ENCODE peak calls at places on chromosome 18, in nine cellular contexts. X is GM10248, J is fibroblast of mammary gland, S is tibial nerve, M is brain microvascular endothelial cell, B is endothelial cell, Y is progenitor cell of endocrine pancreas, U is left lung, Z is PC-9. H is an unnamed sample.

GRCh38 chr18:75475228-75475627 is 47.7 kb upstream of the SMIM21 start:
- DNase-seq in Z (no peak), U (no peak), S (no peak), J (peak), M (peak), B (no peak), X (no peak), Y (no peak), H (no peak)

GRCh38 chr18:27656167-27656778 is 471.2 kb upstream of the CHST9 start:
- DNase-seq in M (peak), Y (no peak), Z (no peak), X (no peak), U (no peak), S (no peak), J (no peak), B (no peak), H (no peak)

GRCh38 chr18:58997811-58998337 is 133.2 kb downstream of the ZNF532 start:
- DNase-seq in S (no peak), Z (no peak), Y (no peak), M (peak), X (no peak), B (no peak), U (peak), J (peak), H (no peak)

GRCh38 chr18:13558132-13558531 is 168.2 kb downstream of the FAM210A start:
- DNase-seq in M (peak), B (peak), J (peak), X (peak), Y (no peak), U (no peak), Z (peak), S (no peak), H (peak)

GRCh38 chr18:79563949-79564348 is 115.7 kb upstream of the CTDP1 start:
- DNase-seq in M (no peak), J (no peak), Y (no peak), U (no peak), Z (no peak), B (no peak), X (no peak), S (no peak), H (no peak)

GRCh38 chr18:79779021-79779699 is 18.6 kb upstream of the KCNG2 start:
- DNase-seq in X (no peak), Z (no peak), J (no peak), B (no peak), Y (no peak), U (peak), M (no peak), S (no peak), H (no peak)

GRCh38 chr18:12851709-12852108 is 32.3 kb downstream of the PTPN2 start:
- DNase-seq in Z (no peak), M (no peak), Y (no peak), B (no peak), S (no peak), X (no peak), U (no peak), J (peak), H (no peak)

GRCh38 chr18:63619661-63620060 is 24.4 kb downstream of the SERPINB4 start:
- DNase-seq in X (no peak), Z (no peak), S (no peak), M (peak), J (peak), U (no peak), B (no peak), Y (no peak), H (no peak)

GRCh38 chr18:22711381-22711717 is 221.8 kb upstream of the RBBP8 start:
- DNase-seq in Y (no peak), B (no peak), J (no peak), Z (no peak), S (no peak), U (no peak), X (no peak), M (no peak), H (no peak)

GRCh38 chr18:32775628-32776027 is 2.8 kb upstream of the KLHL14 start:
- DNase-seq in S (no peak), B (no peak), U (no peak), M (no peak), Y (no peak), Z (no peak), X (no peak), J (no peak), H (no peak)

GRCh38 chr18:71324356-71324755 is 1035.5 kb downstream of the SOCS6 start:
- DNase-seq in M (no peak), J (no peak), S (no peak), U (no peak), B (no peak), Z (no peak), Y (no peak), X (no peak), H (no peak)

GRCh38 chr18:69839989-69840388 is 107.7 kb downstream of the CD226 start:
- DNase-seq in S (no peak), X (no peak), J (no peak), Y (no peak), B (no peak), M (no peak), U (no peak), Z (no peak), H (no peak)

GRCh38 chr18:63969965-63970802 is at the start of gene SERPINB8:
- DNase-seq in Z (peak), X (peak), M (peak), S (peak), U (peak), J (peak), B (peak), Y (peak), H (peak)

GRCh38 chr18:42156266-42156665 is 201.2 kb downstream of the PIK3C3 start:
- DNase-seq in Z (no peak), J (no peak), X (no peak), Y (no peak), S (no peak), M (peak), U (no peak), B (no peak), H (no peak)

GRCh38 chr18:43665239-43665788 is 388.0 kb upstream of the SYT4 start:
- DNase-seq in J (peak), U (no peak), X (no peak), B (no peak), Y (no peak), M (peak), Z (no peak), S (no peak), H (no peak)

GRCh38 chr18:24672165-24672950 is 211.9 kb downstream of the HRH4 start:
- DNase-seq in M (no peak), Z (no peak), X (no peak), Y (no peak), U (no peak), S (no peak), J (no peak), B (no peak), H (no peak)

GRCh38 chr18:55489034-55489741 is 98.8 kb downstream of the TCF4 start:
- DNase-seq in B (no peak), U (no peak), Y (no peak), X (no peak), S (no peak), J (no peak), M (no peak), Z (no peak), H (no peak)

GRCh38 chr18:43661570-43661969 is 384.3 kb upstream of the SYT4 start:
- DNase-seq in U (no peak), M (peak), Y (no peak), X (peak), B (peak), S (no peak), J (peak), Z (peak), H (no peak)

GRCh38 chr18:4285525-4285924 is 169.6 kb downstream of the DLGAP1 start:
- DNase-seq in B (no peak), S (no peak), M (no peak), U (no peak), X (no peak), Z (no peak), J (no peak), Y (no peak), H (no peak)

GRCh38 chr18:4282954-4283353 is 172.2 kb downstream of the DLGAP1 start:
- DNase-seq in B (no peak), J (no peak), M (no peak), Z (no peak), S (no peak), U (no peak), Y (no peak), X (no peak), H (no peak)

GRCh38 chr18:4284528-4284927 is 170.6 kb downstream of the DLGAP1 start:
- DNase-seq in U (no peak), J (no peak), Y (no peak), M (no peak), X (no peak), S (no peak), B (no peak), Z (no peak), H (no peak)

GRCh38 chr18:4286256-4286655 is 168.9 kb downstream of the DLGAP1 start:
- DNase-seq in Y (no peak), S (no peak), M (no peak), Z (no peak), X (no peak), U (no peak), B (no peak), J (no peak), H (no peak)

GRCh38 chr18:4283746-4284291 is 171.3 kb downstream of the DLGAP1 start:
- DNase-seq in B (no peak), M (no peak), Y (no peak), U (no peak), X (no peak), J (no peak), Z (no peak), S (no peak), H (no peak)
- TF ChIP-seq CTCF in B (no peak), M (no peak), Y (no peak), U (no peak), X (no peak), J (no peak), Z (no peak), S (no peak), H (no peak)

DNA sequence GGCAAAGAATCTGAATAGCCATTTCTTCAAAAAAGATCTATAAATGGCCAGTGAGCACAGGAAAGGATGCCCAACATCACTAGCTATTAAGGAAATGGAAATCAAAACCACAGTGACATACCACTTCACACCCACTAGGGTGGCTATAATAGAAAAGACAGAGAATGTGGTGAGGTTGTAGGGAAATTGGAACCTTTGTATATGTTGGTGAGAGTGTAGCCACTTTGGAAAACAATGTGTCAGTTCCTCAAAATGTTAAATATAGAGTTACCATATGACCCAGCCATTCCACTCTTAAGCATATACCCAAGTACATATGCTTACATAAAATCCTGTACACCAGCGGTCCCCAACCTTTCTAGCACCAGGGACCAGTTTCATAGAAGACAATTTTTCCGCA is 152.8 kb downstream of the SMAD2 start:
- DNase-seq in B (no peak), Y (no peak), M (no peak), S (no peak), U (no peak), Z (no peak), X (no peak), J (no peak), H (no peak)
- TF ChIP-seq CTCF in B (no peak), Y (peak), M (no peak), S (no peak), U (no peak), Z (no peak), X (no peak), J (no peak), H (no peak)

GRCh38 chr18:49565656-49566055 is 3.8 kb downstream of the LIPG start:
- DNase-seq in J (peak), S (no peak), Y (no peak), Z (no peak), X (no peak), U (peak), M (no peak), B (no peak), H (no peak)

GRCh38 chr18:49565101-49565500 is 3.2 kb downstream of the LIPG start:
- DNase-seq in Z (no peak), J (no peak), S (no peak), B (no peak), X (no peak), U (no peak), Y (no peak), M (no peak), H (no peak)

GRCh38 chr18:49564435-49564834 is 2.6 kb downstream of the LIPG start:
- DNase-seq in J (no peak), B (no peak), X (no peak), M (no peak), U (no peak), S (no peak), Y (no peak), Z (no peak), H (no peak)

GRCh38 chr18:49566985-49567384 is 5.1 kb downstream of the LIPG start:
- DNase-seq in U (no peak), B (no peak), Y (no peak), X (no peak), J (no peak), S (no peak), M (no peak), Z (no peak), H (no peak)

GRCh38 chr18:49566217-49566616 is 4.4 kb downstream of the LIPG start:
- DNase-seq in S (no peak), M (no peak), B (no peak), J (no peak), Y (no peak), U (no peak), X (no peak), Z (no peak), H (no peak)
- TF ChIP-seq CTCF in S (no peak), M (no peak), B (no peak), J (no peak), Y (no peak), U (no peak), X (no peak), Z (no peak), H (no peak)

DNA sequence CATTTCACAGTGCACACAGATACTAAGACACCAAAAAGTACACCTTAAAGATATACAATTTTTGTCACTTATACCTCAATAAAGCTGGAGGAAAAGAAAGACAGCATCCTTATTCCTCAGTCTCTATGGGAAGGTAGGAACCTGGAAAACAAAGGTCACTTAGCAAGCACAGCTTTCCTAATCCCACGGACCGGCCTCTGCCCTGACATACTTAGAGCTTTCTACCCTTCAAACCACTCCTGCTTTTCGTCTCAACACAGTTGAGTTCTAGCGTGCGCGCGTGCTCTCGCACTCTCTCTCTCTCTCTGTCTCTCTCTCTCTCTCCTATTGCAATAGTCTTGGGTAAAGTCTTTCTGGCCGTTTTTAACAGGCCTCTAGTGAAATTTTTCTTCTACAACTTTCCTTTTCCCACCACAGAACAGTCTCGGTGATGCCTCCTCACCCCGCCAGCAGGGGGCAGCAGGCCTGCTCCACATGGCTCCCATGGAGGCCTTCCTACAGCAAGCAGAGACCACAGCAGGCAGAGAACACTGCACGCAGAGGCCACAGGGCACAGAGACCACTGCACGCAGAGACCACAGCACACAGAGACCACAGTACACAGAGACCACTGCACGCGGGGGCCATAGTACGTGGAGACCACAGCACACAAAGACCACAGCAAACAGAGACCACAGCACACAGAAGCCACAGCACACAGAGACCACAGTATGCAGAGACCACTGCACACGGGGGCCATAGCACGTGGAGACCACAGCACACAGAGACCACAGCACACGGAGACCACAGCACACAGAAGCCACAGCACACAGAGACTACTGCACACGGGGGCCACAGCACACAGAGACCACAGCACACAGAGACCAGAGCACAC is 106.9 kb downstream of the FBXO15 start:
- DNase-seq in X (peak), Y (peak), J (peak), U (peak), B (peak), M (no peak), Z (peak), S (no peak), H (peak)
- TF ChIP-seq CTCF in X (peak), Y (peak), J (peak), U (peak), B (peak), M (peak), Z (peak), S (no peak), H (peak)

GRCh38 chr18:49162226-49162848 is 211.6 kb upstream of the SMAD7 start:
- DNase-seq in B (no peak), Y (no peak), Z (no peak), J (no peak), M (no peak), S (no peak), U (no peak), X (no peak), H (no peak)
- TF ChIP-seq CTCF in B (no peak), Y (no peak), Z (no peak), J (no peak), M (no peak), S (no peak), U (no peak), X (peak), H (no peak)

GRCh38 chr18:9549405-9549804 is 65.0 kb downstream of the PPP4R1 start:
- DNase-seq in U (no peak), S (no peak), Z (no peak), J (no peak), B (no peak), Y (no peak), X (no peak), M (no peak), H (no peak)
- TF ChIP-seq CTCF in U (no peak), S (no peak), Z (peak), J (peak), B (no peak), Y (peak), X (peak), M (peak), H (no peak)

GRCh38 chr18:45688834-45689233 is 35.1 kb upstream of the SLC14A1 start:
- DNase-seq in X (peak), Z (no peak), M (peak), B (no peak), S (no peak), Y (no peak), U (no peak), J (peak), H (no peak)
- TF ChIP-seq CTCF in X (no peak), Z (no peak), M (no peak), B (no peak), S (no peak), Y (no peak), U (no peak), J (no peak), H (no peak)